ENCODE peak calls at places on chromosome 10, in six cellular contexts. One of them, this sample, is unnamed.

GRCh38 chr10:97385565-97385964 is 15.6 kb downstream of the RRP12 start:
- DNase-seq in coronary artery: no peak
- DNase-seq in stimulated activated naive B cell treated with anti-CD40 and anti-IgM and Interleukin-4, amounts not matched to agents 10 μg/mL and 1 μg/mL and 100 μg/mL, for 72 hours: no peak
- DNase-seq in Right ventricle myocardium superior: no peak
- DNase-seq in CMK: no peak
- DNase-seq in CD8-positive, alpha-beta T cell: no peak
- DNase-seq in this sample: no peak

GRCh38 chr10:72980348-72980747 is 25.7 kb upstream of the PLA2G12B start:
- DNase-seq in coronary artery: no peak
- DNase-seq in CMK: no peak
- DNase-seq in CD8-positive, alpha-beta T cell: no peak
- DNase-seq in stimulated activated naive B cell treated with anti-CD40 and anti-IgM and Interleukin-4, amounts not matched to agents 10 μg/mL and 1 μg/mL and 100 μg/mL, for 72 hours: no peak
- DNase-seq in Right ventricle myocardium superior: no peak
- DNase-seq in this sample: no peak

GRCh38 chr10:47063858-47064257 is 152.6 kb downstream of the PTPN20 start:
- DNase-seq in stimulated activated naive B cell treated with anti-CD40 and anti-IgM and Interleukin-4, amounts not matched to agents 10 μg/mL and 1 μg/mL and 100 μg/mL, for 72 hours: no peak
- DNase-seq in Right ventricle myocardium superior: no peak
- DNase-seq in CMK: no peak
- DNase-seq in coronary artery: no peak
- DNase-seq in CD8-positive, alpha-beta T cell: no peak
- DNase-seq in this sample: no peak

GRCh38 chr10:97608991-97609561 is 19.6 kb downstream of the C10orf62 start:
- DNase-seq in stimulated activated naive B cell treated with anti-CD40 and anti-IgM and Interleukin-4, amounts not matched to agents 10 μg/mL and 1 μg/mL and 100 μg/mL, for 72 hours: no peak
- DNase-seq in CD8-positive, alpha-beta T cell: no peak
- DNase-seq in CMK: no peak
- DNase-seq in Right ventricle myocardium superior: peak; percentile 80
- DNase-seq in coronary artery: peak; percentile 75
- DNase-seq in this sample: no peak

GRCh38 chr10:126376956-126377355 is 11.3 kb downstream of the ADAM12 start:
- DNase-seq in CMK: no peak
- DNase-seq in Right ventricle myocardium superior: no peak
- DNase-seq in CD8-positive, alpha-beta T cell: no peak
- DNase-seq in coronary artery: no peak
- DNase-seq in stimulated activated naive B cell treated with anti-CD40 and anti-IgM and Interleukin-4, amounts not matched to agents 10 μg/mL and 1 μg/mL and 100 μg/mL, for 72 hours: no peak
- DNase-seq in this sample: no peak

GRCh38 chr10:125022671-125023070 is 80.7 kb downstream of the ZRANB1 start:
- DNase-seq in coronary artery: no peak
- DNase-seq in CMK: no peak
- DNase-seq in stimulated activated naive B cell treated with anti-CD40 and anti-IgM and Interleukin-4, amounts not matched to agents 10 μg/mL and 1 μg/mL and 100 μg/mL, for 72 hours: no peak
- DNase-seq in Right ventricle myocardium superior: peak; percentile 25
- DNase-seq in CD8-positive, alpha-beta T cell: no peak
- DNase-seq in this sample: no peak

GRCh38 chr10:69963835-69964710 is 88.6 kb upstream of the MACROH2A2 start:
- DNase-seq in stimulated activated naive B cell treated with anti-CD40 and anti-IgM and Interleukin-4, amounts not matched to agents 10 μg/mL and 1 μg/mL and 100 μg/mL, for 72 hours: no peak
- DNase-seq in coronary artery: no peak
- DNase-seq in Right ventricle myocardium superior: no peak
- DNase-seq in CD8-positive, alpha-beta T cell: no peak
- DNase-seq in CMK: no peak
- DNase-seq in this sample: no peak

GRCh38 chr10:13938940-13939339 is 352.2 kb downstream of the PRPF18 start:
- DNase-seq in Right ventricle myocardium superior: no peak
- DNase-seq in stimulated activated naive B cell treated with anti-CD40 and anti-IgM and Interleukin-4, amounts not matched to agents 10 μg/mL and 1 μg/mL and 100 μg/mL, for 72 hours: no peak
- DNase-seq in CMK: no peak
- DNase-seq in coronary artery: no peak
- DNase-seq in CD8-positive, alpha-beta T cell: no peak
- DNase-seq in this sample: no peak

GRCh38 chr10:86155034-86155656 is 211.4 kb downstream of the GRID1 start:
- DNase-seq in CMK: no peak
- DNase-seq in stimulated activated naive B cell treated with anti-CD40 and anti-IgM and Interleukin-4, amounts not matched to agents 10 μg/mL and 1 μg/mL and 100 μg/mL, for 72 hours: no peak
- DNase-seq in CD8-positive, alpha-beta T cell: no peak
- DNase-seq in coronary artery: no peak
- DNase-seq in Right ventricle myocardium superior: no peak
- DNase-seq in this sample: no peak

GRCh38 chr10:67884842-67885680 is 605 bp downstream of the SIRT1 start:
- DNase-seq in coronary artery: peak; percentile 90
- DNase-seq in CMK: peak; percentile 29
- DNase-seq in Right ventricle myocardium superior: peak; percentile 90
- DNase-seq in CD8-positive, alpha-beta T cell: peak; percentile 49
- DNase-seq in stimulated activated naive B cell treated with anti-CD40 and anti-IgM and Interleukin-4, amounts not matched to agents 10 μg/mL and 1 μg/mL and 100 μg/mL, for 72 hours: peak; percentile 70
- DNase-seq in this sample: peak; percentile 88

GRCh38 chr10:12608761-12609160 is 259.4 kb downstream of the CAMK1D start:
- DNase-seq in coronary artery: no peak
- DNase-seq in CD8-positive, alpha-beta T cell: no peak
- DNase-seq in Right ventricle myocardium superior: no peak
- DNase-seq in CMK: no peak
- DNase-seq in stimulated activated naive B cell treated with anti-CD40 and anti-IgM and Interleukin-4, amounts not matched to agents 10 μg/mL and 1 μg/mL and 100 μg/mL, for 72 hours: no peak
- DNase-seq in this sample: no peak

This sample was measured in HL-60.